ENCODE peak calls at places on chromosomes 5 and 9, in ten cellular contexts. J, L, U, G, X, V, Y, W, B and D are unnamed samples.

GRCh38 chr9:133792721-133793470 is 54.7 kb upstream of the SARDH start:
- DNase-seq in J (peak), L (peak), U (peak), G (peak), X (peak), V (peak), Y (peak), W (peak), B (peak), D (peak)

GRCh38 chr9:2157277-2158105 is 142.3 kb downstream of the SMARCA2 start:
- DNase-seq in J (peak), L (peak), U (no peak), G (peak), X (peak), V (peak), Y (no peak), W (peak), B (peak), D (peak)

GRCh38 chr5:149322518-149322917 is 22.8 kb upstream of the GRPEL2 start:
- DNase-seq in J (no peak), L (no peak), U (no peak), G (no peak), X (peak), V (no peak), Y (no peak), W (no peak), B (no peak), D (no peak)

GRCh38 chr5:180313677-180314076 is 21.8 kb upstream of the MAPK9 start:
- DNase-seq in J (no peak), L (no peak), U (no peak), G (peak), X (peak), V (no peak), Y (no peak), W (no peak), B (no peak), D (no peak)

GRCh38 chr5:94691947-94692346 is 73.5 kb downstream of the SLF1 start:
- DNase-seq in J (no peak), L (no peak), U (no peak), G (no peak), X (no peak), V (peak), Y (no peak), W (no peak), B (peak), D (peak)

GRCh38 chr9:33719581-33720374 is 75.6 kb upstream of the PRSS3 start:
- DNase-seq in J (no peak), L (peak), U (peak), G (peak), X (peak), V (peak), Y (no peak), W (peak), B (no peak), D (peak)

GRCh38 chr5:23089316-23089715 is 236.2 kb upstream of the CDH12 start:
- DNase-seq in J (no peak), L (no peak), U (no peak), G (no peak), X (no peak), V (no peak), Y (no peak), W (no peak), B (no peak), D (no peak)

GRCh38 chr5:32848120-32848519 is 137.0 kb downstream of the NPR3 start:
- DNase-seq in J (no peak), L (no peak), U (no peak), G (no peak), X (no peak), V (no peak), Y (no peak), W (no peak), B (no peak), D (no peak)

GRCh38 chr5:36576721-36577120 is 29.7 kb upstream of the SLC1A3 start:
- DNase-seq in J (no peak), L (no peak), U (no peak), G (no peak), X (no peak), V (no peak), Y (no peak), W (no peak), B (no peak), D (no peak)

GRCh38 chr5:105230516-105230915 is 1667.9 kb upstream of the NUDT12 start:
- DNase-seq in J (no peak), L (no peak), U (no peak), G (no peak), X (no peak), V (no peak), Y (no peak), W (no peak), B (no peak), D (no peak)

GRCh38 chr5:26031481-26031880 is 1006.9 kb downstream of the CDH9 start:
- DNase-seq in J (no peak), L (no peak), U (no peak), G (no peak), X (no peak), V (no peak), Y (no peak), W (no peak), B (no peak), D (no peak)

GRCh38 chr5:173697931-173698579 is 81.6 kb upstream of the BOD1 start:
- DNase-seq in J (no peak), L (no peak), U (no peak), G (no peak), X (no peak), V (no peak), Y (no peak), W (peak), B (no peak), D (no peak)

GRCh38 chr9:112569186-112569585 is 82.6 kb downstream of the KIAA1958 start:
- DNase-seq in J (no peak), L (peak), U (no peak), G (no peak), X (no peak), V (peak), Y (no peak), W (no peak), B (peak), D (peak)

GRCh38 chr5:142246263-142246662 is 78.6 kb downstream of the SPRY4 start:
- DNase-seq in J (no peak), L (peak), U (no peak), G (no peak), X (no peak), V (peak), Y (no peak), W (no peak), B (peak), D (peak)

GRCh38 chr5:16135003-16135402 is 44.6 kb downstream of the MARCHF11 start:
- DNase-seq in J (no peak), L (no peak), U (no peak), G (no peak), X (no peak), V (no peak), Y (no peak), W (no peak), B (no peak), D (peak)

GRCh38 chr5:53073349-53073748 is 36.2 kb downstream of the MOCS2 start:
- DNase-seq in J (no peak), L (no peak), U (no peak), G (no peak), X (no peak), V (peak), Y (no peak), W (no peak), B (no peak), D (no peak)

GRCh38 chr9:132639322-132639721 is 30.5 kb downstream of the DDX31 start:
- DNase-seq in J (no peak), L (no peak), U (no peak), G (no peak), X (peak), V (no peak), Y (no peak), W (no peak), B (no peak), D (no peak)

GRCh38 chr5:152170350-152170749 is 234.7 kb downstream of the NMUR2 start:
- DNase-seq in J (peak), L (no peak), U (no peak), G (no peak), X (no peak), V (no peak), Y (no peak), W (no peak), B (no peak), D (peak)

GRCh38 chr5:73119492-73120157 is 750 bp upstream of the TMEM171 start:
- DNase-seq in J (no peak), L (no peak), U (no peak), G (no peak), X (peak), V (no peak), Y (no peak), W (no peak), B (no peak), D (no peak)

GRCh38 chr9:107246259-107247254 is 36.5 kb upstream of the RAD23B start:
- DNase-seq in J (no peak), L (no peak), U (no peak), G (peak), X (peak), V (no peak), Y (no peak), W (no peak), B (no peak), D (no peak)

GRCh38 chr5:54454602-54455001 is 897 bp upstream of the HSPB3 start:
- DNase-seq in J (no peak), L (no peak), U (no peak), G (no peak), X (no peak), V (no peak), Y (no peak), W (no peak), B (no peak), D (no peak)

GRCh38 chr5:142749321-142749720 is 20.9 kb upstream of the ARHGAP26 start:
- DNase-seq in J (no peak), L (peak), U (no peak), G (no peak), X (no peak), V (no peak), Y (no peak), W (no peak), B (no peak), D (peak)